ENCODE peak calls at places on chromosome 11, in ten cellular contexts. One of them, this sample, is unnamed.

GRCh38 chr11:41784513-41785335 is 325.3 kb upstream of the LRRC4C start:
- DNase-seq in KBM-7: no peak
- DNase-seq in SW 1271: no peak
- DNase-seq in GM23248: no peak
- DNase-seq in stimulated activated CD8-positive, alpha-beta memory T cell treated with anti-CD3 and anti-CD28 coated beads, Interleukin-7, amount 100 ng/mL, for 48 hours: no peak
- DNase-seq in iris pigment epithelial cell: no peak
- DNase-seq in Right ventricle myocardium inferior: no peak
- DNase-seq in AG20443: no peak
- DNase-seq in tibial nerve: no peak
- DNase-seq in NCI-H446: no peak
- DNase-seq in this sample: no peak

GRCh38 chr11:133015457-133015856 is 516.8 kb downstream of the OPCML start:
- DNase-seq in iris pigment epithelial cell: no peak
- DNase-seq in KBM-7: no peak
- DNase-seq in SW 1271: no peak
- DNase-seq in stimulated activated CD8-positive, alpha-beta memory T cell treated with anti-CD3 and anti-CD28 coated beads, Interleukin-7, amount 100 ng/mL, for 48 hours: no peak
- DNase-seq in AG20443: no peak
- DNase-seq in NCI-H446: no peak
- DNase-seq in GM23248: no peak
- DNase-seq in Right ventricle myocardium inferior: no peak
- DNase-seq in tibial nerve: no peak
- DNase-seq in this sample: no peak

GRCh38 chr11:4134844-4135243 is 40.2 kb downstream of the RRM1 start:
- DNase-seq in AG20443: peak
- DNase-seq in Right ventricle myocardium inferior: no peak
- DNase-seq in NCI-H446: no peak
- DNase-seq in KBM-7: no peak
- DNase-seq in SW 1271: peak
- DNase-seq in iris pigment epithelial cell: peak
- DNase-seq in tibial nerve: no peak
- DNase-seq in GM23248: peak
- DNase-seq in stimulated activated CD8-positive, alpha-beta memory T cell treated with anti-CD3 and anti-CD28 coated beads, Interleukin-7, amount 100 ng/mL, for 48 hours: no peak
- DNase-seq in this sample: no peak

GRCh38 chr11:61028135-61028729 is 56.8 kb downstream of the CD6 start:
- DNase-seq in stimulated activated CD8-positive, alpha-beta memory T cell treated with anti-CD3 and anti-CD28 coated beads, Interleukin-7, amount 100 ng/mL, for 48 hours: no peak
- DNase-seq in tibial nerve: no peak
- DNase-seq in AG20443: no peak
- DNase-seq in GM23248: no peak
- DNase-seq in KBM-7: peak
- DNase-seq in iris pigment epithelial cell: no peak
- DNase-seq in Right ventricle myocardium inferior: no peak
- DNase-seq in NCI-H446: no peak
- DNase-seq in SW 1271: no peak
- DNase-seq in this sample: no peak

GRCh38 chr11:75790986-75791385 is 22.4 kb downstream of the DGAT2 start:
- DNase-seq in tibial nerve: no peak
- DNase-seq in stimulated activated CD8-positive, alpha-beta memory T cell treated with anti-CD3 and anti-CD28 coated beads, Interleukin-7, amount 100 ng/mL, for 48 hours: no peak
- DNase-seq in SW 1271: no peak
- DNase-seq in Right ventricle myocardium inferior: no peak
- DNase-seq in GM23248: peak
- DNase-seq in NCI-H446: no peak
- DNase-seq in iris pigment epithelial cell: no peak
- DNase-seq in AG20443: no peak
- DNase-seq in KBM-7: no peak
- DNase-seq in this sample: no peak

GRCh38 chr11:57340228-57340627 is 2.1 kb downstream of the P2RX3 start:
- DNase-seq in Right ventricle myocardium inferior: no peak
- DNase-seq in GM23248: peak
- DNase-seq in iris pigment epithelial cell: peak
- DNase-seq in NCI-H446: peak
- DNase-seq in stimulated activated CD8-positive, alpha-beta memory T cell treated with anti-CD3 and anti-CD28 coated beads, Interleukin-7, amount 100 ng/mL, for 48 hours: no peak
- DNase-seq in tibial nerve: no peak
- DNase-seq in KBM-7: peak
- DNase-seq in AG20443: no peak
- DNase-seq in SW 1271: no peak
- DNase-seq in this sample: peak

GRCh38 chr11:61685611-61685955 is 5.4 kb downstream of the DAGLA start:
- DNase-seq in KBM-7: no peak
- DNase-seq in Right ventricle myocardium inferior: peak
- DNase-seq in tibial nerve: no peak
- DNase-seq in stimulated activated CD8-positive, alpha-beta memory T cell treated with anti-CD3 and anti-CD28 coated beads, Interleukin-7, amount 100 ng/mL, for 48 hours: no peak
- DNase-seq in SW 1271: no peak
- DNase-seq in iris pigment epithelial cell: no peak
- DNase-seq in AG20443: no peak
- DNase-seq in NCI-H446: no peak
- DNase-seq in GM23248: no peak
- DNase-seq in this sample: no peak

GRCh38 chr11:60860943-60861342 is 5.2 kb upstream of the PTGDR2 start:
- DNase-seq in KBM-7: no peak
- DNase-seq in Right ventricle myocardium inferior: no peak
- DNase-seq in SW 1271: no peak
- DNase-seq in NCI-H446: no peak
- DNase-seq in iris pigment epithelial cell: no peak
- DNase-seq in tibial nerve: no peak
- DNase-seq in AG20443: no peak
- DNase-seq in stimulated activated CD8-positive, alpha-beta memory T cell treated with anti-CD3 and anti-CD28 coated beads, Interleukin-7, amount 100 ng/mL, for 48 hours: no peak
- DNase-seq in GM23248: no peak
- DNase-seq in this sample: no peak

GRCh38 chr11:8722156-8722555 is 39.6 kb downstream of the RPL27A start:
- DNase-seq in KBM-7: no peak
- DNase-seq in tibial nerve: no peak
- DNase-seq in Right ventricle myocardium inferior: no peak
- DNase-seq in NCI-H446: peak
- DNase-seq in iris pigment epithelial cell: peak
- DNase-seq in AG20443: no peak
- DNase-seq in GM23248: no peak
- DNase-seq in stimulated activated CD8-positive, alpha-beta memory T cell treated with anti-CD3 and anti-CD28 coated beads, Interleukin-7, amount 100 ng/mL, for 48 hours: no peak
- DNase-seq in SW 1271: no peak
- DNase-seq in this sample: no peak

GRCh38 chr11:27973851-27974536 is 134.0 kb downstream of the KIF18A start:
- DNase-seq in Right ventricle myocardium inferior: no peak
- DNase-seq in stimulated activated CD8-positive, alpha-beta memory T cell treated with anti-CD3 and anti-CD28 coated beads, Interleukin-7, amount 100 ng/mL, for 48 hours: no peak
- DNase-seq in iris pigment epithelial cell: no peak
- DNase-seq in NCI-H446: peak
- DNase-seq in SW 1271: no peak
- DNase-seq in tibial nerve: no peak
- DNase-seq in GM23248: no peak
- DNase-seq in AG20443: no peak
- DNase-seq in KBM-7: no peak
- DNase-seq in this sample: no peak

GRCh38 chr11:117096140-117096972 is 1.9 kb downstream of the SIK3 start:
- DNase-seq in AG20443: peak
- DNase-seq in iris pigment epithelial cell: no peak
- DNase-seq in stimulated activated CD8-positive, alpha-beta memory T cell treated with anti-CD3 and anti-CD28 coated beads, Interleukin-7, amount 100 ng/mL, for 48 hours: no peak
- DNase-seq in KBM-7: peak
- DNase-seq in SW 1271: no peak
- DNase-seq in tibial nerve: no peak
- DNase-seq in GM23248: peak
- DNase-seq in NCI-H446: no peak
- DNase-seq in Right ventricle myocardium inferior: no peak
- DNase-seq in this sample: no peak

GRCh38 chr11:62472063-62472884 is 53.4 kb downstream of the SCGB1A1 start:
- DNase-seq in iris pigment epithelial cell: no peak
- DNase-seq in NCI-H446: no peak
- DNase-seq in KBM-7: no peak
- DNase-seq in GM23248: peak
- DNase-seq in tibial nerve: no peak
- DNase-seq in AG20443: peak
- DNase-seq in SW 1271: no peak
- DNase-seq in stimulated activated CD8-positive, alpha-beta memory T cell treated with anti-CD3 and anti-CD28 coated beads, Interleukin-7, amount 100 ng/mL, for 48 hours: no peak
- DNase-seq in Right ventricle myocardium inferior: no peak
- DNase-seq in this sample: no peak

GRCh38 chr11:19874241-19874640 is 161.6 kb downstream of the NAV2 start:
- DNase-seq in SW 1271: no peak
- DNase-seq in AG20443: peak
- DNase-seq in NCI-H446: no peak
- DNase-seq in stimulated activated CD8-positive, alpha-beta memory T cell treated with anti-CD3 and anti-CD28 coated beads, Interleukin-7, amount 100 ng/mL, for 48 hours: no peak
- DNase-seq in iris pigment epithelial cell: no peak
- DNase-seq in Right ventricle myocardium inferior: no peak
- DNase-seq in KBM-7: no peak
- DNase-seq in GM23248: no peak
- DNase-seq in tibial nerve: no peak
- DNase-seq in this sample: no peak

GRCh38 chr11:27913650-27914049 is 194.3 kb downstream of the KIF18A start:
- DNase-seq in tibial nerve: no peak
- DNase-seq in KBM-7: no peak
- DNase-seq in Right ventricle myocardium inferior: no peak
- DNase-seq in AG20443: no peak
- DNase-seq in stimulated activated CD8-positive, alpha-beta memory T cell treated with anti-CD3 and anti-CD28 coated beads, Interleukin-7, amount 100 ng/mL, for 48 hours: no peak
- DNase-seq in GM23248: peak
- DNase-seq in SW 1271: no peak
- DNase-seq in NCI-H446: no peak
- DNase-seq in iris pigment epithelial cell: peak
- DNase-seq in this sample: no peak

GRCh38 chr11:111229604-111230003 is 15.9 kb upstream of the POU2AF2 start:
- DNase-seq in KBM-7: peak
- DNase-seq in Right ventricle myocardium inferior: no peak
- DNase-seq in iris pigment epithelial cell: peak
- DNase-seq in AG20443: no peak
- DNase-seq in NCI-H446: no peak
- DNase-seq in tibial nerve: no peak
- DNase-seq in GM23248: no peak
- DNase-seq in stimulated activated CD8-positive, alpha-beta memory T cell treated with anti-CD3 and anti-CD28 coated beads, Interleukin-7, amount 100 ng/mL, for 48 hours: no peak
- DNase-seq in SW 1271: no peak
- DNase-seq in this sample: no peak

GRCh38 chr11:7098235-7098832 is 9.5 kb downstream of the RBMXL2 start:
- DNase-seq in tibial nerve: peak
- DNase-seq in NCI-H446: peak
- DNase-seq in AG20443: peak
- DNase-seq in SW 1271: peak
- DNase-seq in iris pigment epithelial cell: peak
- DNase-seq in stimulated activated CD8-positive, alpha-beta memory T cell treated with anti-CD3 and anti-CD28 coated beads, Interleukin-7, amount 100 ng/mL, for 48 hours: no peak
- DNase-seq in KBM-7: peak
- DNase-seq in GM23248: peak
- DNase-seq in Right ventricle myocardium inferior: no peak
- DNase-seq in this sample: peak

GRCh38 chr11:114080219-114080618 is 20.7 kb downstream of the ZBTB16 start:
- DNase-seq in NCI-H446: no peak
- DNase-seq in Right ventricle myocardium inferior: no peak
- DNase-seq in SW 1271: no peak
- DNase-seq in tibial nerve: no peak
- DNase-seq in stimulated activated CD8-positive, alpha-beta memory T cell treated with anti-CD3 and anti-CD28 coated beads, Interleukin-7, amount 100 ng/mL, for 48 hours: no peak
- DNase-seq in iris pigment epithelial cell: peak
- DNase-seq in KBM-7: peak
- DNase-seq in GM23248: peak
- DNase-seq in AG20443: no peak
- DNase-seq in this sample: no peak

GRCh38 chr11:108606495-108607160 is 13.1 kb upstream of the EXPH5 start:
- DNase-seq in AG20443: no peak
- DNase-seq in NCI-H446: no peak
- DNase-seq in GM23248: no peak
- DNase-seq in Right ventricle myocardium inferior: no peak
- DNase-seq in tibial nerve: no peak
- DNase-seq in KBM-7: no peak
- DNase-seq in stimulated activated CD8-positive, alpha-beta memory T cell treated with anti-CD3 and anti-CD28 coated beads, Interleukin-7, amount 100 ng/mL, for 48 hours: no peak
- DNase-seq in SW 1271: no peak
- DNase-seq in iris pigment epithelial cell: peak
- DNase-seq in this sample: no peak

GRCh38 chr11:73530109-73530508 is 67.8 kb downstream of the FAM168A start:
- DNase-seq in tibial nerve: no peak
- DNase-seq in SW 1271: no peak
- DNase-seq in stimulated activated CD8-positive, alpha-beta memory T cell treated with anti-CD3 and anti-CD28 coated beads, Interleukin-7, amount 100 ng/mL, for 48 hours: no peak
- DNase-seq in AG20443: no peak
- DNase-seq in Right ventricle myocardium inferior: no peak
- DNase-seq in iris pigment epithelial cell: no peak
- DNase-seq in KBM-7: peak
- DNase-seq in GM23248: no peak
- DNase-seq in NCI-H446: no peak
- DNase-seq in this sample: no peak

GRCh38 chr11:119315139-119316016 is 1.6 kb downstream of the MCAM start:
- DNase-seq in KBM-7: no peak
- DNase-seq in iris pigment epithelial cell: no peak
- DNase-seq in tibial nerve: no peak
- DNase-seq in SW 1271: peak
- DNase-seq in stimulated activated CD8-positive, alpha-beta memory T cell treated with anti-CD3 and anti-CD28 coated beads, Interleukin-7, amount 100 ng/mL, for 48 hours: no peak
- DNase-seq in NCI-H446: peak
- DNase-seq in Right ventricle myocardium inferior: no peak
- DNase-seq in AG20443: peak
- DNase-seq in GM23248: peak
- DNase-seq in this sample: peak

GRCh38 chr11:75878968-75879367 is 64.0 kb downstream of the UVRAG start:
- DNase-seq in Right ventricle myocardium inferior: no peak
- DNase-seq in GM23248: no peak
- DNase-seq in SW 1271: no peak
- DNase-seq in tibial nerve: no peak
- DNase-seq in NCI-H446: no peak
- DNase-seq in KBM-7: no peak
- DNase-seq in stimulated activated CD8-positive, alpha-beta memory T cell treated with anti-CD3 and anti-CD28 coated beads, Interleukin-7, amount 100 ng/mL, for 48 hours: no peak
- DNase-seq in iris pigment epithelial cell: no peak
- DNase-seq in AG20443: no peak
- DNase-seq in this sample: no peak

GRCh38 chr11:113951487-113951886 is 23.4 kb upstream of the HTR3A start:
- DNase-seq in GM23248: no peak
- DNase-seq in SW 1271: no peak
- DNase-seq in Right ventricle myocardium inferior: no peak
- DNase-seq in tibial nerve: no peak
- DNase-seq in stimulated activated CD8-positive, alpha-beta memory T cell treated with anti-CD3 and anti-CD28 coated beads, Interleukin-7, amount 100 ng/mL, for 48 hours: no peak
- DNase-seq in NCI-H446: no peak
- DNase-seq in AG20443: no peak
- DNase-seq in iris pigment epithelial cell: no peak
- DNase-seq in KBM-7: no peak
- DNase-seq in this sample: no peak

GRCh38 chr11:71144010-71144409 is 108.4 kb downstream of the SHANK2 start:
- DNase-seq in NCI-H446: no peak
- DNase-seq in stimulated activated CD8-positive, alpha-beta memory T cell treated with anti-CD3 and anti-CD28 coated beads, Interleukin-7, amount 100 ng/mL, for 48 hours: no peak
- DNase-seq in iris pigment epithelial cell: no peak
- DNase-seq in Right ventricle myocardium inferior: no peak
- DNase-seq in SW 1271: no peak
- DNase-seq in AG20443: no peak
- DNase-seq in GM23248: no peak
- DNase-seq in tibial nerve: no peak
- DNase-seq in KBM-7: no peak
- DNase-seq in this sample: no peak

GRCh38 chr11:64516226-64516625 is 74.8 kb upstream of the SLC22A12 start:
- DNase-seq in SW 1271: no peak
- DNase-seq in AG20443: no peak
- DNase-seq in NCI-H446: no peak
- DNase-seq in stimulated activated CD8-positive, alpha-beta memory T cell treated with anti-CD3 and anti-CD28 coated beads, Interleukin-7, amount 100 ng/mL, for 48 hours: no peak
- DNase-seq in Right ventricle myocardium inferior: no peak
- DNase-seq in KBM-7: peak
- DNase-seq in tibial nerve: no peak
- DNase-seq in GM23248: no peak
- DNase-seq in iris pigment epithelial cell: no peak
- DNase-seq in this sample: no peak

This sample was measured in NCI-H524.